ENCODE peak calls at places on chromosomes 12 and 14, in six cellular contexts. V is endothelial cell of umbilical vein; O is psoas muscle; I is endothelial cell; M is activated CD8-positive, alpha-beta memory T cell treated with anti-CD3 and anti-CD28 coated beads, Interleukin-2, amount 50 U/mL, for 4 hours; Y is anterior cingulate cortex. P is an unnamed sample.

GRCh38 chr12:112980491-112981158 is 2.3 kb downstream of the OAS2 start:
- DNase-seq in V (no peak), O (no peak), I (no peak), M (no peak), Y (no peak), P (no peak)

GRCh38 chr14:42200951-42201350 is 594.3 kb downstream of the LRFN5 start:
- DNase-seq in V (no peak), O (no peak), I (no peak), M (no peak), Y (no peak), P (no peak)

GRCh38 chr12:115129727-115130126 is 445.8 kb upstream of the TBX3 start:
- DNase-seq in V (no peak), O (no peak), I (no peak), M (no peak), Y (no peak), P (no peak)

GRCh38 chr12:5201554-5202243 is 158.0 kb downstream of the KCNA5 start:
- DNase-seq in V (no peak), O (no peak), I (peak), M (no peak), Y (no peak), P (no peak)

GRCh38 chr12:58413794-58414193 is 472.4 kb downstream of the ATP23 start:
- DNase-seq in V (peak), O (no peak), I (no peak), M (no peak), Y (no peak), P (no peak)

GRCh38 chr12:14756331-14757143 is 46.7 kb downstream of the WBP11 start:
- DNase-seq in V (no peak), O (no peak), I (peak), M (no peak), Y (no peak), P (no peak)

GRCh38 chr14:75406102-75406501 is 21.7 kb upstream of the JDP2 start:
- DNase-seq in V (no peak), O (no peak), I (no peak), M (no peak), Y (no peak), P (peak)

GRCh38 chr12:63826002-63826585 is 18.4 kb upstream of the SRGAP1 start:
- DNase-seq in V (peak), O (no peak), I (no peak), M (no peak), Y (no peak), P (no peak)

GRCh38 chr12:6613015-6613775 is 6.0 kb upstream of the CHD4 start:
- DNase-seq in V (peak), O (peak), I (no peak), M (no peak), Y (peak), P (peak)

GRCh38 chr12:104958009-104958945 is at the start of gene SLC41A2:
- DNase-seq in V (peak), O (peak), I (peak), M (peak), Y (peak), P (peak)

GRCh38 chr14:50067723-50068495 is 48.5 kb downstream of the VCPKMT start:
- DNase-seq in V (peak), O (no peak), I (no peak), M (no peak), Y (no peak), P (no peak)

GRCh38 chr14:92680781-92681650 is 67.4 kb downstream of the LGMN start:
- DNase-seq in V (peak), O (peak), I (peak), M (peak), Y (peak), P (no peak)

GRCh38 chr12:28104893-28105864 is 85.1 kb upstream of the CCDC91 start:
- DNase-seq in V (no peak), O (no peak), I (no peak), M (no peak), Y (no peak), P (no peak)

GRCh38 chr12:34402899-34403705 is 380.8 kb downstream of the ALG10 start:
- DNase-seq in V (no peak), O (peak), I (peak), M (peak), Y (no peak), P (peak)

GRCh38 chr12:91989143-91989542 is 156.5 kb downstream of the BTG1 start:
- DNase-seq in V (no peak), O (no peak), I (no peak), M (no peak), Y (no peak), P (no peak)